ENCODE peak calls at places on chromosomes 4 and X, in six cellular contexts. O is mesenchymal stem cell, Q is IMR-90, V is neuronal stem cell, X is H1, R is trophoblast cell. Y is an unnamed sample.

GRCh38 chr4:116598980-116599789 is 486.2 kb downstream of the TRAM1L1 start:
- DNase-seq in O (no peak), Q (no peak), V (no peak), X (no peak), R (no peak), Y (no peak)

GRCh38 chrX:48911407-48912182 is at the start of gene SLC35A2:
- DNase-seq in O (peak), Q (peak), V (peak), X (peak), R (peak), Y (peak)

GRCh38 chr4:165662341-165662740 is 210.7 kb upstream of the TLL1 start:
- DNase-seq in O (no peak), Q (no peak), V (no peak), X (no peak), R (no peak), Y (no peak)

GRCh38 chrX:16578218-16578617 is 71.7 kb upstream of the S100G start:
- DNase-seq in O (peak), Q (peak), V (no peak), X (no peak), R (no peak), Y (peak)

GRCh38 chr4:61204353-61204752 is 4.2 kb downstream of the ADGRL3 start:
- DNase-seq in O (peak), Q (peak), V (peak), X (no peak), R (peak), Y (no peak)

GRCh38 chr4:82429728-82430192 is 502 bp downstream of the HNRNPDL start:
- DNase-seq in O (no peak), Q (no peak), V (no peak), X (no peak), R (no peak), Y (no peak)

GRCh38 chrX:7941390-7942042 is 14.3 kb upstream of the PNPLA4 start:
- DNase-seq in O (no peak), Q (peak), V (no peak), X (no peak), R (peak), Y (peak)

GRCh38 chr4:169309326-169309967 is 38.7 kb upstream of the SH3RF1 start:
- DNase-seq in O (no peak), Q (no peak), V (no peak), X (no peak), R (no peak), Y (no peak)

GRCh38 chr4:142475663-142476062 is 370.4 kb downstream of the INPP4B start:
- DNase-seq in O (no peak), Q (peak), V (no peak), X (no peak), R (peak), Y (no peak)

GRCh38 chr4:53943345-53944085 is 120.9 kb downstream of the CHIC2 start:
- DNase-seq in O (peak), Q (peak), V (no peak), X (no peak), R (no peak), Y (no peak)

GRCh38 chrX:19625612-19626011 is 110.3 kb upstream of the MAP3K15 start:
- DNase-seq in O (peak), Q (no peak), V (no peak), X (no peak), R (no peak), Y (no peak)

GRCh38 chr4:104394409-104394813 is 100.3 kb downstream of the CXXC4 start:
- DNase-seq in O (peak), Q (no peak), V (no peak), X (no peak), R (no peak), Y (no peak)

GRCh38 chr4:103773691-103774231 is 54.0 kb upstream of the TACR3 start:
- DNase-seq in O (no peak), Q (no peak), V (no peak), X (no peak), R (no peak), Y (no peak)

GRCh38 chr4:42310343-42310742 is 86.9 kb upstream of the SHISA3 start:
- DNase-seq in O (no peak), Q (no peak), V (no peak), X (no peak), R (no peak), Y (peak)

GRCh38 chrX:77436271-77436670 is 10.9 kb upstream of the FGF16 start:
- DNase-seq in O (no peak), Q (no peak), V (no peak), X (no peak), R (no peak), Y (no peak)

GRCh38 chr4:183438458-183439113 is 5.8 kb upstream of the CDKN2AIP start:
- DNase-seq in O (peak), Q (peak), V (no peak), X (no peak), R (peak), Y (no peak)

GRCh38 chrX:41922125-41922521 is 1.2 kb downstream of the CASK start:
- DNase-seq in O (peak), Q (peak), V (no peak), X (no peak), R (peak), Y (no peak)

GRCh38 chrX:69107747-69108410 is 57.4 kb downstream of the PJA1 start:
- DNase-seq in O (no peak), Q (no peak), V (no peak), X (no peak), R (no peak), Y (no peak)

GRCh38 chr4:112057479-112057878 is 87.8 kb upstream of the FAM241A start:
- DNase-seq in O (no peak), Q (no peak), V (no peak), X (no peak), R (no peak), Y (no peak)
- H3K18ac ChIP-seq in O (peak), Q (no peak), V (no peak), X (no peak), R (no peak), Y (no peak)

GRCh38 chr4:15778742-15779231 is 659 bp downstream of the CD38 start:
- DNase-seq in O (peak), Q (no peak), V (peak), X (peak), R (no peak), Y (peak)
- H2AFZ ChIP-seq in O (peak), Q (peak), V (peak), X (peak), R (no peak), Y (no peak)

DNA sequence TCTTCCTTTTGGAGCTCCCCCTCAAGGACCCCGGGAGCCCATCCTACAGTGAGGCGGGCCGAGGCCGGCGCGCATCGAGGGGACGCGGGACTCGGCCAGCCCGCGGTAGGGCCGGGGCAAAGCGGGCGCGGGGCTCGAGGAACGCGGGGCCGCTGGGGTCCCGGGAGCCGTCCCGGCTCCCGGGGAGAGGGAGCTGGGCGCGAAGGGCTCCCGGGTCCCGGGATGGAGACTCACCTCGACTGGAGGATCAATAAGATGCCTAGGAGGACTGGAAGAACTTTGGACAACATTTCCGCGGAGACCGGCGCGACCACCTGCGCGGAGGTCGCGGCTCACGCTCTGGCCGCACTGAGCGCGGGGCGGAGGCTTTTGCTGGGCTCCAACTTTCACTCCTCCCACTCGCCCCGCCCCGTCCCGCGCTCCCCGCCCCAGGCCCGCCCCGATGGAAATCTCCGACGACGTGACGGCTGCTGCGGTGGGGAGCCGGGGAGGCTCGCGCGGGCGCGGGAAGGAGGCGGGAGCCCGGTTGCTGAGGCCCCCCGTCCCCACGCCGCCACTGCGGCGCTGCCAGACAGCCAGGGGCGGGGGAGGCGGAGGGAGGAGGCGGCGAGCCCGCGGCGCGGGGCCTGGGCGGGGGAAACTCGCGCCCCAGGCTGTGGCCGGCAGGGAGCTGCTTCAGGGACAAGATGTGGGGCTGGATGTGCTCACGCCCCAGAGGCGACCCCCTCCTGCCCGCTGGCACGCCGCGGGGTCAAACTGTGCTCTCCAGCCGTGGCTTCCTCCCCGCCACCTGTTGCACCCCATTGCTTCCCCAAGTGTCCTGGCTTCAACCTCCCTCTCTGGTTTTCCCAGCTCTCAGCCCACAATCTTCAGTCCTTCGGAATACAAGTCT is at the start of gene GABRE:
- DNase-seq in O (peak), Q (no peak), V (peak), X (peak), R (peak), Y (peak)
- H3K18ac ChIP-seq in O (no peak), Q (no peak), V (peak), X (no peak), R (no peak), Y (no peak)

GRCh38 chr4:125316781-125317525 is 2.2 kb downstream of the FAT4 start:
- DNase-seq in O (peak), Q (peak), V (peak), X (peak), R (no peak), Y (peak)
- H2AFZ ChIP-seq in O (peak), Q (peak), V (peak), X (peak), R (no peak), Y (no peak)

DNA sequence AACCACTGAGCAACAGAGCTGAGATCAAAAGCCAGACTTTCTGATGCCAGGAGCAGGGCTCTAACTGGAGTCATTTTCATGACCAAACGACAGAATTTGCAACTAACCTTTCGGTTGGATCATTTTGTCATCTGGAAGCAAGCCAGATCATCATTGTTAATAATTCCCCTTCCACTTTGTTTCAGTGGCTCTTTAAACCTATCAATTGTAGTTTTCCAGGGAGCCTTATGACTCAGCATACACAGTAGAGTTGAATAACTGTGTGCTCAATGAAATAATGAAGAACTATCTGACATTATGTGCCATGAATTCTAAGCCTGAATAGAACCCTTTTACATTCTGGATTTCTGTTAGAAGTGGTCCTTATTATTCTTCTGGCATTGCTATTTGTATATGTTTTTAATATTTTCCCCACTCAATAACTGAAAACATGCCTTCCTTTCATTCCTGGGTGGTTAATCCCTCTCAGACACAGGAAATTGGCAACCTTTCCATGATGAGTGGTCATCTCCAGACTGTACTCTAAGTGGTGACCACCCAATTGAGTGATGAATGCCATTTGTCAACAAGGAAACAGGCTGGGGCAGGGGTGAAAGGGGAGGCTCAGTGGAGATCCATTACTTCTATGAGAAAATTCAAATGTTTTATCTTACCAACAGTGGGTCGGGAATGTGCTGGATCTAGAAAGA is 431.8 kb downstream of the BCOR start:
- DNase-seq in O (no peak), Q (peak), V (no peak), X (no peak), R (no peak), Y (no peak)
- H3K18ac ChIP-seq in O (no peak), Q (no peak), V (no peak), X (no peak), R (no peak), Y (no peak)

DNA sequence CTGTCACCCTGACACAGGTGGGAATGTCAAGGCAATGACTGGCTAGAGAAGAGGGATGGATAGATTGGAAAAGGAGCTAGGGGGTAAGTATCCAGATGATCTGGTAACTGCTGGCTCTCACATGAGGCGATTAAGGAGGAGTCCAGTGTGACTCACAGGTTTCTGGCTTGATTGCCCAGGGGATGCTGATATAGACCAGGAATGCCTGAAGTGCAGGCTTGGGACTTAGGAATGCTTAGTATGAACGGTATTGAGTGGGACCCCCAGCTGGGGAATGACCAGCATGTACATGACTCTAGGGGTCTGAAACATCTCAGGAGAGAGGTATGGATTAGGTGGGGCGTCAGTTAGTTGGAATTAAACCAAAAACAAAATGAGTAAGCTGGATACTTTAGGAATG is 65.8 kb upstream of the PRPS1 start:
- DNase-seq in O (peak), Q (peak), V (no peak), X (no peak), R (peak), Y (no peak)
- H2AFZ ChIP-seq in O (no peak), Q (peak), V (no peak), X (no peak), R (no peak), Y (no peak)

GRCh38 chrX:283115-283845 is 2.1 kb downstream of the PLCXD1 start:
- DNase-seq in O (peak), Q (peak), V (peak), X (peak), R (peak), Y (peak)
- H3K18ac ChIP-seq in O (no peak), Q (no peak), V (peak), X (peak), R (no peak), Y (peak)

Y was measured in H9.